ENCODE peak calls at places on chromosomes 16 and 17, in seven cellular contexts. U, M, N, F, C, L and X are unnamed samples.

GRCh38 chr16:82603784-82604411 is 22.9 kb upstream of the CDH13 start:
- DNase-seq in L (peak; percentile 47), U (peak; percentile 29), F (no peak), C (no peak), N (no peak), M (peak; percentile 26), X (peak; percentile 58)

GRCh38 chr17:77439382-77440013 is 298.7 kb downstream of the SEC14L1 start:
- DNase-seq in M (no peak), N (no peak), U (no peak), C (no peak), F (no peak), L (no peak), X (no peak)

GRCh38 chr17:64399071-64399766 is 8.6 kb upstream of the PECAM1 start:
- DNase-seq in C (no peak), N (no peak), M (no peak), U (no peak), F (peak; percentile 36), L (no peak), X (no peak)

GRCh38 chr16:51097729-51098128 is 53.3 kb downstream of the SALL1 start:
- DNase-seq in F (no peak), N (no peak), M (no peak), C (no peak), U (no peak), L (no peak), X (no peak)

GRCh38 chr16:79286646-79287423 is 313.7 kb downstream of the MAF start:
- DNase-seq in L (peak; percentile 25), N (no peak), F (peak; percentile 74), M (no peak), C (peak; percentile 78), U (peak; percentile 58), X (peak; percentile 16)

GRCh38 chr17:63425478-63425877 is 20.6 kb downstream of the CYB561 start:
- DNase-seq in N (peak; percentile 81), M (peak; percentile 76), F (peak; percentile 88), C (peak; percentile 89), L (peak; percentile 79), U (peak; percentile 74), X (peak; percentile 58)

GRCh38 chr17:27417596-27418365 is 38.5 kb upstream of the KSR1 start:
- DNase-seq in L (no peak), C (no peak), M (no peak), U (no peak), F (peak; percentile 39), N (no peak), X (no peak)

GRCh38 chr17:74199306-74200092 is 4.0 kb upstream of the RPL38 start:
- DNase-seq in C (peak; percentile 84), N (peak; percentile 97), L (peak; percentile 53), U (peak; percentile 72), M (no peak), F (peak; percentile 72), X (no peak)

GRCh38 chr17:48738803-48739526 is 10.4 kb upstream of the HOXB13 start:
- DNase-seq in C (no peak), N (peak; percentile 65), L (no peak), F (peak; percentile 39), U (no peak), M (no peak), X (no peak)

GRCh38 chr16:777826-778225 is 10.4 kb downstream of the RPUSD1 start:
- DNase-seq in N (no peak), C (no peak), L (no peak), U (no peak), M (no peak), F (no peak), X (no peak)

GRCh38 chr16:21300309-21301167 is 22.4 kb upstream of the CRYM start:
- DNase-seq in C (peak; percentile 97), U (peak; percentile 97), M (peak; percentile 98), F (peak; percentile 98), N (peak; percentile 83), L (peak; percentile 98), X (peak; percentile 92)

GRCh38 chr17:83055911-83056582 is 23.4 kb upstream of the METRNL start:
- DNase-seq in F (peak; percentile 29), M (no peak), N (peak; percentile 11), L (no peak), U (no peak), C (peak; percentile 37), X (no peak)

GRCh38 chr17:31754239-31754945 is 104.7 kb downstream of the COPRS start:
- DNase-seq in C (peak; percentile 67), U (no peak), N (no peak), M (no peak), L (no peak), F (no peak), X (no peak)

GRCh38 chr17:38742431-38743308 is 5.5 kb downstream of the PCGF2 start:
- DNase-seq in N (no peak), C (peak; percentile 71), U (peak; percentile 68), M (no peak), L (no peak), F (peak; percentile 84), X (no peak)

GRCh38 chr17:17116406-17116805 is 74.1 kb downstream of the MPRIP start:
- DNase-seq in L (no peak), U (no peak), N (no peak), M (no peak), F (no peak), C (no peak), X (no peak)

GRCh38 chr16:85888405-85889331 is 10.3 kb upstream of the IRF8 start:
- DNase-seq in U (no peak), M (no peak), C (no peak), L (no peak), F (no peak), N (no peak), X (no peak)

GRCh38 chr17:30316736-30317135 is 17.1 kb downstream of the TMIGD1 start:
- DNase-seq in N (no peak), L (no peak), U (peak; percentile 23), M (no peak), C (no peak), F (no peak), X (no peak)

GRCh38 chr17:28523186-28523585 is 17.0 kb downstream of the FOXN1 start:
- DNase-seq in U (no peak), N (no peak), F (no peak), L (no peak), M (no peak), C (no peak), X (no peak)

GRCh38 chr17:41870627-41871026 is 5.4 kb upstream of the KLHL11 start:
- DNase-seq in U (no peak), N (no peak), C (no peak), F (no peak), M (no peak), L (no peak), X (no peak)

GRCh38 chr17:57288034-57288752 is 31.9 kb downstream of the MSI2 start:
- DNase-seq in U (no peak), L (peak; percentile 62), F (no peak), N (no peak), M (no peak), C (no peak), X (peak; percentile 45)

GRCh38 chr16:66751135-66751991 is at the start of gene DYNC1LI2:
- DNase-seq in N (peak; percentile 92), F (peak; percentile 88), M (peak; percentile 65), C (peak; percentile 84), U (peak; percentile 77), L (peak; percentile 73), X (peak; percentile 57)

GRCh38 chr16:82761236-82761635 is 134.5 kb downstream of the CDH13 start:
- DNase-seq in U (peak; percentile 27), C (peak; percentile 58), N (no peak), M (peak; percentile 81), F (peak; percentile 78), L (peak; percentile 64), X (peak; percentile 90)

GRCh38 chr16:12321363-12321762 is 344.8 kb downstream of the SNX29 start:
- DNase-seq in C (no peak), N (no peak), L (no peak), F (no peak), M (no peak), U (no peak), X (no peak)

GRCh38 chr17:20920813-20921199 is 122.0 kb downstream of the USP22 start:
- DNase-seq in C (no peak), N (no peak), U (no peak), M (no peak), L (no peak), F (no peak), X (no peak)

GRCh38 chr17:32634167-32634566 is 147.4 kb downstream of the CDK5R1 start:
- DNase-seq in U (no peak), C (no peak), F (no peak), N (no peak), L (no peak), M (no peak), X (no peak)

GRCh38 chr16:15672514-15673167 is 22.6 kb downstream of the NDE1 start:
- DNase-seq in U (peak; percentile 86), M (peak; percentile 96), N (no peak), C (peak; percentile 93), L (peak; percentile 84), F (peak; percentile 98), X (peak; percentile 91)

GRCh38 chr16:27634781-27635180 is 84.8 kb downstream of the KATNIP start:
- DNase-seq in N (no peak), U (no peak), L (no peak), C (no peak), F (no peak), M (no peak), X (no peak)

GRCh38 chr17:19339341-19339815 is 23.1 kb downstream of the B9D1 start:
- DNase-seq in N (no peak), U (no peak), C (peak; percentile 22), F (no peak), L (peak; percentile 9), M (no peak), X (no peak)

GRCh38 chr17:73427198-73427597 is 115.4 kb upstream of the CDC42EP4 start:
- DNase-seq in U (no peak), M (no peak), C (no peak), N (no peak), F (no peak), L (no peak), X (no peak)

DNA sequence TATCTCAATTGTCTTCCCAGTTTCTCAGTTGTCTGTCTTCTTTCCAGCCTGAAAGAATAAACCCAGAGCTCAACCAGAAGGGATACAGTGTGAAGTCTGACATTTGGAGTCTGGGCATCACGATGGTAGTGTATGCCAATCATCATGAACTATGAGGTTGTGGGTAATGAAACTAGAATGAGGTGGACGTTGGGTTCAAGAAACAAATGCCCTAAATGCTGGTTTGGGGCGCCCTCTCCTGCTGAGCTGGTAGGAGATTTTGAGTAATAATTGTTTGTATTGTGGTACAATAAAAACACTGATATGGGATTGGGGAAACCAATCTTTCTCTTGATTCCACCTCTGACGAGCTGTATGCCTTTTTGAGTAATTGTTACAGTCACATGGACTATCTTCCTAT is 110.4 kb downstream of the MAP2K6 start:
- DNase-seq in C (no peak), U (no peak), L (no peak), M (no peak), F (no peak), N (no peak), X (no peak)
- H3K36me3 ChIP-seq in C (no peaks in the 10 kb centered on the region), U (no peaks in the 10 kb centered on the region), L (no peaks in the 10 kb centered on the region), M (no peaks in the 10 kb centered on the region), F (peaks cover 18% of the 10 kb centered on the region), N (peaks cover 5% of the 10 kb centered on the region), X (peaks cover 55% of the 10 kb centered on the region)

GRCh38 chr16:2882460-2883026 is 472 bp upstream of the FLYWCH2 start:
- DNase-seq in F (peak; percentile 100), U (peak; percentile 98), C (peak; percentile 99), L (peak; percentile 99), M (peak; percentile 99), N (peak; percentile 93), X (peak; percentile 99)
- TF ChIP-seq POLR2A in F (no peak), U (peak; percentile 15), C (no peak), L (no peak), M (no peak), N (no peak), X (peak; percentile 73)

GRCh38 chr17:80331820-80332219 is 71.2 kb downstream of the RNF213 start:
- DNase-seq in L (no peak), F (no peak), U (no peak), C (no peak), N (no peak), M (no peak), X (no peak)
- H3K36me3 ChIP-seq in L (peaks cover 96% of the 10 kb centered on the region), F (peaks cover 100% of the 10 kb centered on the region), U (no peaks in the 10 kb centered on the region), C (no peaks in the 10 kb centered on the region), N (peaks cover 44% of the 10 kb centered on the region), M (peaks cover 15% of the 10 kb centered on the region), X (peaks cover 3% of the 10 kb centered on the region)

GRCh38 chr16:2149630-2150417 is 1.4 kb downstream of the RAB26 start:
- DNase-seq in L (no peak), M (no peak), C (no peak), U (no peak), F (no peak), N (peak; percentile 82), X (no peak)
- TF ChIP-seq POLR2A in L (no peak), M (no peak), C (no peak), U (no peak), F (no peak), N (no peak), X (no peak)